ENCODE peak calls at places on chromosome 9, in five cellular contexts. One of them, this sample, is unnamed.
A peak's percentile ranks its signal among the peaks of the same experiment; 100 is the strongest.

GRCh38 chr9:33737811-33738606 is 57.4 kb upstream of the PRSS3 start:
- DNase-seq in ascending aorta: no peak
- DNase-seq in A549: peak; percentile 47
- DNase-seq in neural progenitor cell: peak; percentile 79
- DNase-seq in fibroblast of lung: peak; percentile 44
- DNase-seq in this sample: peak; percentile 77

GRCh38 chr9:89323257-89323841 is 5.0 kb downstream of the SECISBP2 start:
- DNase-seq in ascending aorta: no peak
- DNase-seq in A549: no peak
- DNase-seq in neural progenitor cell: no peak
- DNase-seq in fibroblast of lung: no peak
- DNase-seq in this sample: no peak

GRCh38 chr9:129987047-129987446 is 55.9 kb downstream of the FNBP1 start:
- DNase-seq in ascending aorta: peak; percentile 12
- DNase-seq in A549: no peak
- DNase-seq in neural progenitor cell: no peak
- DNase-seq in fibroblast of lung: no peak
- DNase-seq in this sample: no peak

GRCh38 chr9:95206143-95206542 is 111.4 kb downstream of the FANCC start:
- DNase-seq in ascending aorta: no peak
- DNase-seq in A549: no peak
- DNase-seq in neural progenitor cell: no peak
- DNase-seq in fibroblast of lung: peak; percentile 45
- DNase-seq in this sample: peak; percentile 8

GRCh38 chr9:123296174-123296573 is 27.8 kb upstream of the STRBP start:
- DNase-seq in ascending aorta: no peak
- DNase-seq in A549: no peak
- DNase-seq in neural progenitor cell: no peak
- DNase-seq in fibroblast of lung: no peak
- DNase-seq in this sample: no peak

GRCh38 chr9:120151806-120152205 is 428.2 kb downstream of the CDK5RAP2 start:
- DNase-seq in ascending aorta: no peak
- DNase-seq in A549: no peak
- DNase-seq in neural progenitor cell: peak; percentile 63
- DNase-seq in fibroblast of lung: no peak
- DNase-seq in this sample: no peak

GRCh38 chr9:130029223-130029583 is 13.8 kb downstream of the FNBP1 start:
- DNase-seq in ascending aorta: peak; percentile 34
- DNase-seq in A549: no peak
- DNase-seq in neural progenitor cell: no peak
- DNase-seq in fibroblast of lung: no peak
- DNase-seq in this sample: no peak

GRCh38 chr9:97889941-97890557 is 32.3 kb downstream of the TRMO start:
- DNase-seq in ascending aorta: no peak
- DNase-seq in A549: peak; percentile 46
- DNase-seq in neural progenitor cell: peak; percentile 67
- DNase-seq in fibroblast of lung: no peak
- DNase-seq in this sample: no peak

GRCh38 chr9:4581031-4581760 is 80.9 kb upstream of the PLPP6 start:
- DNase-seq in ascending aorta: no peak
- DNase-seq in A549: no peak
- DNase-seq in neural progenitor cell: no peak
- DNase-seq in fibroblast of lung: no peak
- DNase-seq in this sample: no peak

GRCh38 chr9:33517373-33517772 is 6.7 kb upstream of the ANKRD18B start:
- DNase-seq in ascending aorta: no peak
- DNase-seq in A549: peak; percentile 40
- DNase-seq in neural progenitor cell: peak; percentile 39
- DNase-seq in fibroblast of lung: peak; percentile 42
- DNase-seq in this sample: peak; percentile 61

GRCh38 chr9:106697390-106697789 is 165.6 kb upstream of the ZNF462 start:
- DNase-seq in ascending aorta: no peak
- DNase-seq in A549: no peak
- DNase-seq in neural progenitor cell: no peak
- DNase-seq in fibroblast of lung: no peak
- DNase-seq in this sample: no peak
- H3K4me3 ChIP-seq in ascending aorta: no peak overlapping the region
- H3K4me3 ChIP-seq in A549: no peak overlapping the region
- H3K4me3 ChIP-seq in neural progenitor cell: no peak overlapping the region
- H3K4me3 ChIP-seq in fibroblast of lung: no peak overlapping the region
- H3K4me3 ChIP-seq in this sample: peak overlapping the region; percentile 49

DNA sequence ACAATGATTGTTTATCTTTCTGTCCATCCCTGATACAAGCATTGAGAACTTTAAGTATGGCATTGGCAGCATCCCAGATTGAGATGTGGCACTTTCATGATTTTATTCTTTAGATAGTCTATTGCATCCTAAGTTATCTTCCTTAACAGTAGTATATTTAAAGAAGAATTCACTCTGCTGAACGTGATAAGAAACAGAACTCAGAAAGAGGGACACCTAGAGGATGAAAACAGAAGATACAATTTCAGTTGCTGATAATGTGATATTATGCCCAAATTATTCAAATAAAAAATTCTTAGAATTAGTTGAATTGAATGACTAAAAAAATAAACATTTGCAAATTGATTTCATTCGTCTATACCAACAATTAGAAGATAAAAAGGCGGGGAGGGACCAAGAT is 218.1 kb upstream of the DMRTA1 start:
- DNase-seq in ascending aorta: no peak
- DNase-seq in A549: no peak
- DNase-seq in neural progenitor cell: no peak
- DNase-seq in fibroblast of lung: no peak
- DNase-seq in this sample: peak; percentile 48
- TF ChIP-seq CTCF in ascending aorta: no peak
- TF ChIP-seq CTCF in A549: no peak
- TF ChIP-seq CTCF in neural progenitor cell: peak; percentile 32
- TF ChIP-seq CTCF in fibroblast of lung: no peak
- TF ChIP-seq CTCF in this sample: peak; percentile 45

DNA sequence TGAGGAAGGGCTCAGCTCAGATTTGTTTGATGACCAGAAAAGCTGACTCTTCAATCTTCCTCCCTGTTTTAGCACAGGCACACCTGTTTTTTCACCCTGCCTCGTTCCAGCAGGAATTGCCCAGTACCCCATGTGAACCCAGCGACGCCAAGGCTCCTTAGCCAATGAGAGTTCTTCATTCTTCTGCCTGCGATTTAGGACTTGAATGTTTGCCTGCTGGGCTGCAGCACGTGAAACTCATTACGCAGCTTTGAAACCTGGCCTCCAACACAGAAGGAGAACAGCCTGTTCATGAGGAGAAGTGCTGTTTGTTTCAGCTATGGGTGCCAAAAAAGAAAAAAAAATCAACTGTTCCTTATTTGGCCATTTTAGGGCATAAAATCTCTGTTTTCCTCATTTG is 315.5 kb downstream of the TRPM3 start:
- DNase-seq in ascending aorta: no peak
- DNase-seq in A549: no peak
- DNase-seq in neural progenitor cell: peak; percentile 30
- DNase-seq in fibroblast of lung: no peak
- DNase-seq in this sample: no peak
- H3K4me3 ChIP-seq in ascending aorta: no peak overlapping the region
- H3K4me3 ChIP-seq in A549: no peak overlapping the region
- H3K4me3 ChIP-seq in neural progenitor cell: no peak overlapping the region
- H3K4me3 ChIP-seq in fibroblast of lung: no peak overlapping the region
- H3K4me3 ChIP-seq in this sample: no peak overlapping the region

DNA sequence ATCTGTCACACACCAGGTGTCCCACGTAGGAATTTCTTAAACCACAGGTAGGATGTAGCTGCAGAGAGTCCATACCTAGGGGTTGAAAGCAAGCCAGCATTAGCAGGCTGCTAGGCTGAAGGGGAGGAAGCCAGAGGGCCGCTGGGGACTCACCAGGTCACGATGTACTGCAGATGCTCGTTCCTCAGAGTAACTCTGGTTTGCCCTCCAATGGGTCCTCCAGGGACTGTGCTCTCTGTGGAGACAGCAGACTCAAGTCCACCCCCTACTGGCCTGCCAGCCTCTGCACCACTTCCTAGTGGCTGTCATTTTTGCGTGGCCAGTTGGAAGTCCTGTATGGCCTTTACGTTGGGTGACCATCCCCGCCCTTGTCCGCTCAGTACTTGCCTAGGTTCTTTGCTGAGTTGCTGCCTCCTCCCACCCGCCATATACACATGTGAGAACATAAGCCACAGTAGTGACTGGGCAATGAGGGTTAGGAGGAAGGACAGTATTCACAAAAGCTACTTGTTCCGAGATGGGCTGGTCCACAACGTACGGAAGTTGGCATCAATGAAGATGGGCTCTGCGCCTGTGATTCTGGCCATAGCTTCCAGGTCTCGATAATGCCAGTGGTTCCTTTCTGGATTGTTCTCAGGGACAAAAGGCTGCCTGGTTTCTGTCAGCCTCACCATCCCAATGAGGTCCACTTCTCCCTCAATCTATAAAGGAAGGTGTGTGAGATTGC is 4.1 kb downstream of the RPL7A start:
- DNase-seq in ascending aorta: no peak
- DNase-seq in A549: peak; percentile 72
- DNase-seq in neural progenitor cell: peak; percentile 74
- DNase-seq in fibroblast of lung: peak; percentile 59
- DNase-seq in this sample: peak; percentile 71
- TF ChIP-seq CTCF in ascending aorta: no peak
- TF ChIP-seq CTCF in A549: peak; percentile 56
- TF ChIP-seq CTCF in neural progenitor cell: peak; percentile 62
- TF ChIP-seq CTCF in fibroblast of lung: peak; percentile 56
- TF ChIP-seq CTCF in this sample: peak; percentile 71

DNA sequence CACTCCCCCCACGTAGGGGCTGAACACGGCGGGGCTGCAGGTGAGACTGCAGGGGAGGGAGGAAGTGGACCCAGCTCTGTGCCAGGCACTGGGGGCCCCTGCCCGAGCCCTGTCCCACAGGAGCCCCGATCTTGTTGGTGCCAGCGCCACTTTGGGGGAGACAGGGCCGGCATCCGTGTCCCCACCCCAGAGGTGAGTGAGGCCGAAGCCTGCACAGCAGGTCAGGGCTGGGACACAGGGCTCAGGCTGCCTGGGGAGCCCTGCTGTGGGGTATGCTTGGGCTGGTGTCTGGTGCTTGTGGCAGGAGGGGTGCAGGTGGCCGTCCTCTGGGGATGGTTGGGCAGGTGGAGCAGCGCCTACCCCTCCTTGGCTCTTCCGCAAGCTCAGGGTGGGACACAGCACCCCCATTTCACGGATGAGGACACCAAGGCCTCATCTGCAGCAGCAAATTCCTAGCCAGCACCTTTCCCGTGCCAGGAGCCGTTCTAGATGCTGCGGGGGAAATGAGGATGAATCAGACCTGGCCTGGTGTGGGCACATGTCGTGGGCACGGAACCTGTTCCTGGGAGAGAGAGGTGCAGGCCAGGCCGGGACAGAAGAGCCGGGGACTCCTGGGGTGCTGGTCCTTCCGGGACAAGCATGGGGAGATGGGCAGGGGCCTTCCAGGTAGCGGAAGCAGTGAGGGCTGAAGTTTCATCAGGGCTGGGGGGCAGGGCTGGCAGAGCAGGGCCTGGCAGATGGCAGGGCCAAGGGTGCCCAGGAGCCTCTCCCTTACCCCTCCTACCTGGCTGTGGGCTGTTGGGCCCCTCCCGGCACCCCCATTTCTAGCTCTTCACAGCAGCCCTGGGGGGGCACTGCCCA is 35.2 kb downstream of the KCNT1 start:
- DNase-seq in ascending aorta: no peak
- DNase-seq in A549: no peak
- DNase-seq in neural progenitor cell: no peak
- DNase-seq in fibroblast of lung: no peak
- DNase-seq in this sample: no peak
- H3K4me3 ChIP-seq in ascending aorta: no peak overlapping the region
- H3K4me3 ChIP-seq in A549: no peak overlapping the region
- H3K4me3 ChIP-seq in neural progenitor cell: peak overlapping the region; percentile 32
- H3K4me3 ChIP-seq in fibroblast of lung: no peak overlapping the region
- H3K4me3 ChIP-seq in this sample: no peak overlapping the region

GRCh38 chr9:133359420-133360175 is 3.2 kb downstream of the SURF2 start:
- DNase-seq in ascending aorta: no peak
- DNase-seq in A549: no peak
- DNase-seq in neural progenitor cell: peak; percentile 66
- DNase-seq in fibroblast of lung: no peak
- DNase-seq in this sample: no peak
- TF ChIP-seq CTCF in ascending aorta: no peak
- TF ChIP-seq CTCF in A549: peak; percentile 2
- TF ChIP-seq CTCF in neural progenitor cell: peak; percentile 52
- TF ChIP-seq CTCF in fibroblast of lung: peak; percentile 18
- TF ChIP-seq CTCF in this sample: peak; percentile 24

DNA sequence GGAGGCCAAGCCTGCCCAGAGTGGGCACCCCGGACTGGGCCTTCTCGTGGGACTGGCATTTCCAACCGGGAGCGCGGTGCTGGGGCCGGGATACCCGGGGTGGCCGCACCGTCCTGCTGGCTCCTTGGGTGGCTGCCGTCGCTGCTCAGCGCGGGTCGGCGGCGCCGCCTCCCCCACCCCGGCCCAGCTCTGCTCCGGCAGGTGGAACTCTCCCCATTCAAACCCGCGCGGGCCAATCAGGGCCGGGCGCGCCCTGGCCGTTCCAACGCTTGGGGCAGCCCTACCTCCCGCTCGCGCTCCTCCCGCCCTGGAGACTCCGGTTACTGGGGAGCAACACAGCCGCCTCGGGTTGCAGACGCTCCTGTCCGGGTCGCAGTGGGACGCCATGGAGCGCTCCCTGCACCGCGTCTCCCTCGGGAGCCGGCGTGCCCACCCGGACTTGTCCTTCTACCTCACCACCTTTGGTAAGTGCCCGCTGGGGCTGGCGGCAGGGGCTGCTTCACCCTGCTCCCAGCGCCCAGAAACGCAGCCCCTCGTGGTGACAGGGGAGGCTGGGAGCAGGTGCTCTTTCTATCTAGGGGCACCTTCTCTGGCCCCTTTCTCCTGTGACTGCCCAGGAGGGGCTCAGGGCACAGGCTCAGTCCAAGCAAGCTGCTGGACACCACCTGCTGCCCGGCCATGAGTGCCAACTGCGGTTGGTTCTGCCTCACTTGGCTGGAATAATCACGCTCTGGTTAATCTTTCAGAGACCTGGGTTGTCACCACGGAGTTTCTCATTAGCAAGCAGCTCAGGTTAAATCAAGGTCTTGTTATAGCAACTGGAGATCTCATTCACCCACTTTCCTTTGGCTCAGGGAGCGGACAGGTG is at the start of gene RGS3:
- DNase-seq in ascending aorta: peak; percentile 86
- DNase-seq in A549: peak; percentile 83
- DNase-seq in neural progenitor cell: peak; percentile 94
- DNase-seq in fibroblast of lung: peak; percentile 43
- DNase-seq in this sample: no peak
- H3K4me3 ChIP-seq in ascending aorta: peak within 1 kb of the TSS; percentile 58
- H3K4me3 ChIP-seq in A549: peak within 1 kb of the TSS; percentile 69
- H3K4me3 ChIP-seq in neural progenitor cell: peak within 1 kb of the TSS; percentile 47
- H3K4me3 ChIP-seq in fibroblast of lung: peak within 1 kb of the TSS; percentile 35
- H3K4me3 ChIP-seq in this sample: no peak within 1 kb of the TSS

This sample was measured in fibroblast of pulmonary artery.